ENCODE peak calls at places on chromosomes 16 and 17, in five cellular contexts. J is ACHN, S is lower leg skin, V is neural progenitor cell, Y is activated T-cell treated with anti-CD3 and anti-CD28 coated beads for 24 hours. R is an unnamed sample.
A peak's percentile ranks its signal among the peaks of the same experiment; 100 is the strongest.

GRCh38 chr17:66185842-66186241 is 6.1 kb downstream of the CEP112 start:
- DNase-seq in J (no peak), S (no peak), V (peak; percentile 44), Y (no peak), R (peak; percentile 5)

GRCh38 chr16:82627811-82628339 is 1.1 kb downstream of the CDH13 start:
- DNase-seq in J (peak; percentile 72), S (peak; percentile 88), V (peak; percentile 68), Y (no peak), R (no peak)

GRCh38 chr17:46811978-46812583 is 6.4 kb downstream of the WNT3 start:
- DNase-seq in J (no peak), S (no peak), V (peak; percentile 26), Y (no peak), R (peak; percentile 91)

GRCh38 chr16:75244225-75244792 is 7.1 kb downstream of the BCAR1 start:
- DNase-seq in J (peak; percentile 62), S (no peak), V (no peak), Y (no peak), R (no peak)

GRCh38 chr17:71085238-71086033 is 916.1 kb downstream of the KCNJ2 start:
- DNase-seq in J (peak; percentile 47), S (no peak), V (peak; percentile 77), Y (no peak), R (no peak)

GRCh38 chr16:77227745-77228144 is 28.5 kb downstream of the SYCE1L start:
- DNase-seq in J (no peak), S (no peak), V (no peak), Y (no peak), R (no peak)

GRCh38 chr16:87723224-87723619 is 42.6 kb downstream of the KLHDC4 start:
- DNase-seq in J (peak; percentile 97), S (no peak), V (no peak), Y (no peak), R (peak; percentile 98)

GRCh38 chr16:72362972-72363371 is 191.0 kb upstream of the PMFBP1 start:
- DNase-seq in J (no peak), S (no peak), V (no peak), Y (no peak), R (no peak)

R was measured in kidney glomerular epithelial cell.